ENCODE peak calls at places on chromosomes 13 and 19, in six cellular contexts. I is stimulated activated CD4-positive, alpha-beta T cell treated with anti-CD3 and anti-CD28 coated beads, Interleukin-1b, Interleukin-23, amount 100 ng/mL, for 24 hours; A is endodermal cell; M is Right ventricle myocardium superior; P is pulmonary artery endothelial cell; R is cardiac muscle cell. Q is an unnamed sample.
A peak's percentile ranks its signal among the peaks of the same experiment; 100 is the strongest.

GRCh38 chr19:55581828-55582223 is 1.2 kb upstream of the ZNF579 start:
- DNase-seq in I (no peak), A (no peak), M (no peak), P (no peak), R (no peak), Q (no peak)

GRCh38 chr19:50155520-50156109 is 7.5 kb downstream of the IZUMO2 start:
- DNase-seq in I (no peak), A (peak; percentile 65), M (no peak), P (no peak), R (no peak), Q (no peak)

GRCh38 chr13:105328212-105328611 is 1207.2 kb downstream of the EFNB2 start:
- DNase-seq in I (no peak), A (no peak), M (no peak), P (no peak), R (no peak), Q (no peak)

GRCh38 chr13:43669101-43669500 is 117.7 kb downstream of the ENOX1 start:
- DNase-seq in I (no peak), A (no peak), M (no peak), P (no peak), R (no peak), Q (no peak)

GRCh38 chr19:54312011-54312410 is 955 bp downstream of the LILRA5 start:
- DNase-seq in I (no peak), A (no peak), M (no peak), P (no peak), R (no peak), Q (no peak)

GRCh38 chr13:77386046-77386445 is 59.2 kb upstream of the MYCBP2 start:
- DNase-seq in I (no peak), A (no peak), M (no peak), P (no peak), R (no peak), Q (no peak)

GRCh38 chr13:99979453-99980200 is 2.0 kb upstream of the ZIC2 start:
- DNase-seq in I (no peak), A (peak; percentile 87), M (peak; percentile 38), P (no peak), R (no peak), Q (no peak)

GRCh38 chr19:8196271-8196908 is 12.8 kb upstream of the CERS4 start:
- DNase-seq in I (no peak), A (no peak), M (no peak), P (no peak), R (no peak), Q (no peak)

GRCh38 chr19:17807731-17808316 is 12.9 kb downstream of the B3GNT3 start:
- DNase-seq in I (no peak), A (no peak), M (no peak), P (no peak), R (no peak), Q (no peak)

GRCh38 chr19:5665781-5666513 is 14.4 kb downstream of the MICOS13 start:
- DNase-seq in I (no peak), A (no peak), M (no peak), P (no peak), R (peak; percentile 33), Q (no peak)

GRCh38 chr13:69935043-69935442 is 172.6 kb upstream of the ATXN8OS start:
- DNase-seq in I (no peak), A (no peak), M (no peak), P (no peak), R (no peak), Q (no peak)

GRCh38 chr13:88643233-88643632 is 972.1 kb downstream of the SLITRK5 start:
- DNase-seq in I (no peak), A (no peak), M (no peak), P (no peak), R (no peak), Q (no peak)

GRCh38 chr19:12000152-12000981 is 35.1 kb downstream of the ZNF433 start:
- DNase-seq in I (no peak), A (no peak), M (no peak), P (no peak), R (no peak), Q (no peak)

Q was measured in Panc1.